ENCODE peak calls at places on chromosome 13, in four cellular contexts. Z is memory B cell, Q is IMR-90, U is M059J. M is an unnamed sample.

GRCh38 chr13:46648166-46648607 is 95.2 kb downstream of the LRCH1 start:
- DNase-seq in Z (peak; percentile 25), Q (peak; percentile 60), U (peak; percentile 7), M (no peak)

GRCh38 chr13:89857502-89857901 is 1490.0 kb upstream of the MIR17HG start:
- DNase-seq in Z (no peak), Q (no peak), U (no peak), M (no peak)

GRCh38 chr13:84481958-84482357 is 599.7 kb upstream of the SLITRK1 start:
- DNase-seq in Z (no peak), Q (peak; percentile 87), U (peak; percentile 2), M (no peak)

GRCh38 chr13:95608640-95609280 is 35.7 kb downstream of the DZIP1 start:
- DNase-seq in Z (no peak), Q (no peak), U (no peak), M (no peak)

GRCh38 chr13:77510156-77510555 is 25.4 kb upstream of the SCEL start:
- DNase-seq in Z (no peak), Q (no peak), U (no peak), M (no peak)

GRCh38 chr13:102948006-102948405 is 102.2 kb downstream of the ERCC5 start:
- DNase-seq in Z (no peak), Q (no peak), U (peak; percentile 1), M (no peak)

GRCh38 chr13:60335531-60335930 is 61.5 kb upstream of the TDRD3 start:
- DNase-seq in Z (no peak), Q (peak; percentile 22), U (peak; percentile 5), M (no peak)

GRCh38 chr13:55937180-55937579 is 1203.5 kb upstream of the PRR20A start:
- DNase-seq in Z (no peak), Q (no peak), U (no peak), M (no peak)

GRCh38 chr13:66974174-66974573 is 256.0 kb downstream of the PCDH9 start:
- DNase-seq in Z (no peak), Q (peak; percentile 13), U (no peak), M (no peak)